ENCODE peak calls at places on chromosome 12, in nine cellular contexts. V is epithelial cell of esophagus, R is endothelial cell, P is HepG2, N is cardiac fibroblast, U is cardiac muscle cell, J is H9, S is IMR-90, C is spleen. Z is an unnamed sample.

GRCh38 chr12:98373019-98373554 is 142.3 kb upstream of the TMPO start:
- DNase-seq in N (peak; percentile 68), R (peak; percentile 41), V (peak; percentile 66), U (peak; percentile 71), S (peak; percentile 51), C (no peak), J (no peak), P (peak; percentile 30), Z (no peak)

GRCh38 chr12:49698619-49699545 is 8.3 kb downstream of the FMNL3 start:
- DNase-seq in C (peak; percentile 82), P (no peak), S (peak; percentile 71), V (peak; percentile 64), U (peak; percentile 66), R (peak; percentile 46), J (peak; percentile 88), N (peak; percentile 57), Z (no peak)

GRCh38 chr12:25308761-25309160 is 58.0 kb upstream of the KRAS start:
- DNase-seq in J (no peak), R (no peak), S (peak; percentile 80), P (no peak), N (no peak), U (no peak), C (no peak), V (peak; percentile 26), Z (no peak)

GRCh38 chr12:53510181-53510812 is 3.0 kb upstream of the NPFF start:
- DNase-seq in P (no peak), V (no peak), C (no peak), N (no peak), R (no peak), U (no peak), J (no peak), S (no peak), Z (no peak)

GRCh38 chr12:12387521-12387920 is 30.6 kb downstream of the BORCS5 start:
- DNase-seq in C (no peak), N (peak; percentile 64), V (peak; percentile 75), R (no peak), U (peak; percentile 60), S (peak; percentile 59), J (no peak), P (no peak), Z (no peak)

GRCh38 chr12:42564540-42564939 is 25.0 kb downstream of the PRICKLE1 start:
- DNase-seq in S (peak; percentile 77), C (no peak), P (no peak), U (no peak), J (no peak), N (peak; percentile 13), R (no peak), V (no peak), Z (no peak)

GRCh38 chr12:93025145-93026103 is 96.3 kb upstream of the EEA1 start:
- DNase-seq in S (peak; percentile 75), R (peak; percentile 6), P (no peak), U (peak; percentile 85), N (peak; percentile 84), J (no peak), C (no peak), V (peak; percentile 78), Z (no peak)

GRCh38 chr12:63396135-63396534 is 245.1 kb upstream of the AVPR1A start:
- DNase-seq in N (no peak), R (no peak), P (no peak), V (no peak), S (no peak), J (no peak), C (no peak), U (no peak), Z (no peak)

GRCh38 chr12:6936642-6937480 is 6.8 kb upstream of the RNU7-1 start:
- DNase-seq in J (peak; percentile 85), P (no peak), V (no peak), R (no peak), U (no peak), N (no peak), C (peak; percentile 92), S (no peak), Z (no peak)
- TF ChIP-seq CTCF in J (no peak), P (no peak), V (no peak), R (no peak), U (no peak), N (no peak), C (no peak), S (no peak), Z (no peak)

DNA sequence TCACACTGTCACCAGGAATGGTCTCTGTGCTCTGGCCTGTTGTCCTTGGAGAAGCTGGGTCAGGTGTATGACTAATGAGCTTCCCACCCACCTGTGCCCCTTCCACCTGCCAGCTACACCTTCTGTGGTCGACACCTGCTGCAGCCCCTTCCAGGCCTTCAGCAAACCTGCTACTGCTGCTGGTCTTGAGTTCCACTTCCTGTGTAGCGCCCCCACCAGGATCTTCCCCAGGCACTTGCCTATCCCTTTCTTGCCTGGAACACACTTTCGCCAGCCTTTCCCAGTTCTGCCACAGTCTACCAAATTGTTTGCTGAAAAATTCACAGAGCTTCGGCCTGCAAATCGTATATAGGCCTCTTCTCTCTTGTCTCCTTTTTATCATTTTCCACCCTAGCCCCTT is 75.3 kb downstream of the CRACR2A start:
- DNase-seq in P (no peak), V (no peak), S (no peak), N (no peak), J (no peak), R (no peak), U (no peak), C (no peak), Z (no peak)
- TF ChIP-seq CTCF in P (no peak), V (no peak), S (no peak), N (no peak), J (peak; percentile 40), R (no peak), U (no peak), C (no peak), Z (no peak)

DNA sequence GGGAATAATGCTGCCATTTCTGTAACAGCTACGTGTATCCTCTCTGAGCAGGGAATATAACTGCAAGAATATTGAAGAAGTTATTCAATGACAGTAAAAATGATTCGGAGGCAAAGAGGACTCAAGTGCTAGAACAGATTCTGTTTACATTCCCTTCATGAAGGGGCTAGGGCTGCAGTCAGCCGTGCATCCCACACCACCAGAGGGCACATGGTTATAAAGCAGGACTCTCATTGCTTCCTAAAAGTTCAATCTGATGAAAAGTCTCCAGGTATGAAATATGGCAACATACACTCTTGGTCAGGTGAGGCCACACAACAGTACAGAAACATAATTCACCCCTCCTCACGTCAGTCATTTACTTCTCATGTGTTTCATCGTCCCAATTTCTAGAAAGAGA is 34.0 kb downstream of the TCHP start:
- DNase-seq in U (peak; percentile 37), S (peak; percentile 52), C (no peak), N (peak; percentile 29), V (no peak), R (no peak), J (no peak), P (no peak), Z (no peak)
- TF ChIP-seq CTCF in U (peak; percentile 57), S (peak; percentile 55), C (peak; percentile 23), N (peak; percentile 46), V (peak; percentile 24), R (peak; percentile 26), J (peak; percentile 60), P (peak; percentile 68), Z (peak; percentile 62)

DNA sequence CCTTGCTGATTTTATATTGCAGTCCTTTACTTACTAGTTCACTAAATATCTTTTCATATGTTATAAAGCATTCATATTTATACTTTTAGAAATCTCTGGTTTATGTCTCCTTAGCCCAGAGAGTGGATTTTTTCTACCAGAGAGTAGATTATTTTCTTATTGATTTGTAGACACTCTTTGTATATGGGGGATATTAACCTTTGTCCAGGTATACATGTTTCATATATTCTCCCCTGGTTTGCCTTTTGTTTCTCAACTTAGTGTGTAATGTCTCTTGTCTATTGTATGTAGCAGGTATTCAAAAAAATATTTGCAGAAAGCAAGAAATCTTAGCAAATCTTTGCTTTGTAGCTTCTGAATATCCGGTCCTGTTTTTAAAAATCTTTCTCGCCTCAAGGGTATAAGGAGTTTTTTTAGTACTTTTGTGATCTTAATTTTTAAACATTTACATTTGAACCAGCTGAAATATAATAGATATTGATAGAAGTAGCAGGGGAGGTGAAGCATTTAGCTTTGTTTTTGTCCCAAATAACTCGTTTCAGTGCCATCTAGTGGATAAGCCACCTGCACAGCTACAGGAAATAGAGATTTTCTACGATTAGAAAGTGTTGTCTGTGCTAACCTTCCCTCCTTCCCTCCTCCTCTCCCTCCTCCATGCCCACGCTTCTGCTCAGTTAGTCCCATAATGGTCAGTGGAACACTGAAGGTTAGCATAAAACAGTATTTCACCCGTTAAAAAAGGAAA is 97.0 kb downstream of the PHETA1 start:
- DNase-seq in J (no peak), S (no peak), N (no peak), C (no peak), U (no peak), R (no peak), P (no peak), V (no peak), Z (no peak)
- TF ChIP-seq CTCF in J (peak; percentile 59), S (peak; percentile 11), N (peak; percentile 30), C (no peak), U (peak; percentile 32), R (no peak), P (peak; percentile 37), V (peak; percentile 40), Z (peak; percentile 69)

DNA sequence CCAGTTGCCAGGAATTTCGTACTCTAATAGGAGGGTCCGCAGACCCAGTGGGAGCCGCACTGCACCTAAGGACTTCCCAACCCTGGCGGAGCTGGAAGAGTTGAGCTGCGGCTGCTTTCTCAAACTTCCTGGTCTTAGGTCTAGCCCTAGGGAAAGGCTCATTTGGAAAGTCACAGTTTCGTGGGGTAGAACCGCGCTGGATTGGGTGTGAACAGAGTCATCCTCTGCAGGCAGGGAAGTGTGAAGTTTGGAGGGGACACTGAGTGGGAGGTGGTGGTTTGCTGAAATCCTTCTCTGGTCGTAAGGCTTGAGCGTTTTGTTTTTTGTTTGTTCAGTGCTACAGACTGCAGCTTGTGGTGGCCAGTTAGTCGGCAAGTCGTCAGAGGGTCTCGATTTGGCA is 18.8 kb downstream of the PRKAB1 start:
- DNase-seq in C (no peak), U (no peak), J (no peak), N (no peak), V (no peak), R (no peak), S (no peak), P (no peak), Z (no peak)
- TF ChIP-seq CTCF in C (no peak), U (no peak), J (no peak), N (no peak), V (no peak), R (no peak), S (no peak), P (no peak), Z (no peak)

DNA sequence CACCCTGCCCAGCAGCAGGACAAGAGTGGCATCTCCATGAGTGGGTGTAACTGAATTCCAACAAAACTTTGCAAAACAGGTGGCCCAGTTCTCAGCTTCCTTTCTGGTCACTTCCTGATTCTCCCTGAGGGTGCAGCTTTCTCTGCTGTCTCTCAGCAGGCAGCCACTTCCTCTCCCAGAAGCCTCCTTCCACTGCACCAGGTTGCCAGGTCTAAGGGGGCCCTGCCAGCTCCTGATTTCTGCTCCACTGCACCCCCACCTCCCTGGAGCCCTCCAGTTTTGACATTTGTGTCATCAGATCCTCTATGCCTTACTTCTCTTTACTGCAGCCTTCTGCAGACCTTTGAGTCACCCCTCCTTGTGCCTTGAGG is 341.0 kb upstream of the FKBP4 start:
- DNase-seq in P (no peak), J (no peak), N (no peak), R (no peak), U (no peak), S (no peak), C (no peak), V (no peak), Z (no peak)
- TF ChIP-seq CTCF in P (no peak), J (no peak), N (no peak), R (no peak), U (no peak), S (no peak), C (no peak), V (no peak), Z (no peak)